ENCODE peak calls at places on chromosomes 11 and 22, in five cellular contexts. F is activated T-helper 1 cell treated with anti-CD3 and anti-CD28 coated beads, Interleukin-2, amount 50 U/mL, for 16 hours; C is natural killer cell; T is ACHN; L is Panc1. S is an unnamed sample.

GRCh38 chr11:24234822-24235508 is 261.9 kb upstream of the LUZP2 start:
- DNase-seq in F (no peak), C (no peak), T (peak; percentile 2), L (no peak), S (no peak)

GRCh38 chr11:57650739-57651090 is 1.0 kb upstream of the YPEL4 start:
- DNase-seq in F (no peak), C (no peak), T (no peak), L (no peak), S (no peak)

GRCh38 chr11:34653851-34654490 is 33.1 kb downstream of the EHF start:
- DNase-seq in F (no peak), C (no peak), T (peak; percentile 82), L (peak; percentile 82), S (no peak)

GRCh38 chr11:16299884-16300778 is 56.2 kb downstream of the SOX6 start:
- DNase-seq in F (no peak), C (no peak), T (no peak), L (no peak), S (no peak)

GRCh38 chr22:31861226-31861840 is 83.0 kb upstream of the YWHAH start:
- DNase-seq in F (no peak), C (no peak), T (no peak), L (no peak), S (no peak)

GRCh38 chr11:44573333-44573732 is 7.9 kb downstream of the CD82 start:
- DNase-seq in F (no peak), C (no peak), T (no peak), L (no peak), S (no peak)

GRCh38 chr11:77377734-77378133 is 76.2 kb upstream of the GDPD4 start:
- DNase-seq in F (no peak), C (no peak), T (no peak), L (no peak), S (no peak)

GRCh38 chr11:56841210-56841810 is 92.8 kb upstream of the OR9G4 start:
- DNase-seq in F (no peak), C (no peak), T (peak; percentile 50), L (peak; percentile 55), S (no peak)

GRCh38 chr11:124586247-124586860 is 16.6 kb downstream of the OR8A1 start:
- DNase-seq in F (peak; percentile 5), C (no peak), T (peak; percentile 55), L (peak; percentile 47), S (peak; percentile 4)

S was measured in activated CD4-positive, CD25-positive, alpha-beta regulatory T cell treated with anti-CD3 and anti-CD28 coated beads, Interleukin-2, amount 50 U/mL, for 16 hours.